ENCODE peak calls at places on chromosomes 12 and 14, in nine cellular contexts. O, Y, S, P, K, W, N, I and J are unnamed samples.

GRCh38 chr12:57771271-57771872 is 533 bp downstream of the METTL1 start:
- DNase-seq in N (peak; percentile 47), P (peak; percentile 85), I (peak; percentile 85), K (peak; percentile 89), O (peak; percentile 63), Y (peak; percentile 91), S (peak; percentile 91), W (peak; percentile 92), J (peak; percentile 96)

GRCh38 chr14:35682802-35683201 is 126.3 kb downstream of the RALGAPA1 start:
- DNase-seq in N (no peak), P (no peak), O (peak; percentile 27), K (no peak), I (no peak), Y (no peak), W (peak; percentile 63), S (no peak), J (no peak)

GRCh38 chr14:94331462-94331861 is 8.3 kb upstream of the SERPINA6 start:
- DNase-seq in P (no peak), O (no peak), I (no peak), S (no peak), W (no peak), N (no peak), K (no peak), Y (no peak), J (no peak)

GRCh38 chr12:105257321-105257728 is 21.4 kb upstream of the APPL2 start:
- DNase-seq in W (peak; percentile 86), S (no peak), K (no peak), N (peak; percentile 68), I (no peak), O (no peak), Y (peak; percentile 93), P (peak; percentile 81), J (no peak)

GRCh38 chr12:105337391-105337790 is 6.9 kb downstream of the C12orf75 start:
- DNase-seq in K (no peak), I (no peak), P (no peak), O (no peak), Y (no peak), W (no peak), N (no peak), S (no peak), J (no peak)

GRCh38 chr12:57518176-57518919 is 2.0 kb downstream of the DDIT3 start:
- DNase-seq in K (no peak), P (no peak), Y (peak; percentile 51), I (no peak), O (no peak), S (no peak), N (no peak), W (no peak), J (no peak)

GRCh38 chr14:73262427-73263183 is 25.3 kb downstream of the PAPLN start:
- DNase-seq in W (no peak), K (no peak), I (no peak), N (no peak), S (no peak), P (no peak), Y (no peak), O (no peak), J (no peak)

GRCh38 chr14:98136420-98136819 is 1135.6 kb downstream of the BCL11B start:
- DNase-seq in N (no peak), Y (no peak), S (peak; percentile 21), W (no peak), K (no peak), I (no peak), O (no peak), P (no peak), J (no peak)

GRCh38 chr14:73324536-73324932 is 87.2 kb downstream of the PAPLN start:
- DNase-seq in N (no peak), S (no peak), Y (no peak), O (no peak), I (no peak), K (no peak), W (no peak), P (peak; percentile 16), J (no peak)

GRCh38 chr12:109998241-109998903 is 858 bp upstream of the ANKRD13A start:
- DNase-seq in N (no peak), P (no peak), O (no peak), K (no peak), I (no peak), W (no peak), S (no peak), Y (no peak), J (no peak)

GRCh38 chr12:26238341-26239126 is 43.2 kb downstream of the SSPN start:
- DNase-seq in P (no peak), I (no peak), O (no peak), W (no peak), N (no peak), Y (peak; percentile 88), K (no peak), S (no peak), J (no peak)

GRCh38 chr12:77062846-77063461 is 2.4 kb downstream of the E2F7 start:
- DNase-seq in N (no peak), S (no peak), Y (peak; percentile 76), W (peak; percentile 90), I (no peak), P (peak; percentile 80), K (no peak), O (peak; percentile 80), J (no peak)

GRCh38 chr14:57480044-57480443 is 13.6 kb downstream of the CCDC198 start:
- DNase-seq in W (peak; percentile 9), I (no peak), P (no peak), N (no peak), K (no peak), Y (no peak), S (no peak), O (peak; percentile 20), J (no peak)

GRCh38 chr14:74908861-74909341 is 14.2 kb downstream of the RPS6KL1 start:
- DNase-seq in P (no peak), S (no peak), K (no peak), N (no peak), O (no peak), I (peak; percentile 45), Y (no peak), W (no peak), J (no peak)

GRCh38 chr12:7947011-7947410 is 11.0 kb upstream of the SLC2A3 start:
- DNase-seq in S (no peak), Y (no peak), N (no peak), W (no peak), O (no peak), I (no peak), K (no peak), P (no peak), J (no peak)

GRCh38 chr12:62908667-62909066 is 26.3 kb downstream of the PPM1H start:
- DNase-seq in O (no peak), Y (no peak), P (no peak), I (no peak), K (no peak), S (no peak), N (no peak), W (no peak), J (no peak)

GRCh38 chr14:68110989-68111704 is 291.6 kb downstream of the RAD51B start:
- DNase-seq in W (no peak), O (no peak), P (no peak), I (no peak), N (no peak), K (no peak), Y (no peak), S (no peak), J (no peak)

GRCh38 chr12:19546611-19547162 is 107.4 kb downstream of the AEBP2 start:
- DNase-seq in N (peak; percentile 73), O (no peak), I (peak; percentile 50), K (no peak), Y (peak; percentile 86), W (peak; percentile 58), P (peak; percentile 79), S (no peak), J (no peak)

GRCh38 chr14:95055318-95055717 is 102.0 kb downstream of the DICER1 start:
- DNase-seq in P (no peak), W (no peak), S (no peak), I (no peak), K (no peak), Y (no peak), N (no peak), O (no peak), J (no peak)

GRCh38 chr14:104799657-104800599 is 973 bp upstream of the ZBTB42 start:
- DNase-seq in W (peak; percentile 77), I (peak; percentile 61), O (no peak), P (peak; percentile 29), K (peak; percentile 64), S (peak; percentile 68), Y (peak; percentile 63), N (peak; percentile 45), J (peak; percentile 74)

GRCh38 chr14:33986804-33987203 is 35.9 kb upstream of the EGLN3 start:
- DNase-seq in K (no peak), N (peak; percentile 92), W (peak; percentile 90), I (no peak), S (no peak), P (peak; percentile 90), O (peak; percentile 89), Y (peak; percentile 58), J (no peak)

GRCh38 chr12:81257952-81258551 is 180.2 kb downstream of the ACSS3 start:
- DNase-seq in N (peak; percentile 26), P (peak; percentile 49), O (peak; percentile 32), K (no peak), Y (peak; percentile 68), W (peak; percentile 58), S (no peak), I (peak; percentile 32), J (peak; percentile 56)

GRCh38 chr14:95142208-95142607 is 15.1 kb downstream of the DICER1 start:
- DNase-seq in I (no peak), W (no peak), P (no peak), K (no peak), O (no peak), Y (no peak), S (no peak), N (no peak), J (no peak)

GRCh38 chr14:20530771-20531571 is 25.6 kb downstream of the RNASE10 start:
- DNase-seq in I (peak; percentile 39), S (peak; percentile 72), W (peak; percentile 75), K (peak; percentile 59), P (peak; percentile 67), Y (peak; percentile 76), O (peak; percentile 27), N (peak; percentile 58), J (peak; percentile 86)

GRCh38 chr12:98483621-98484455 is 31.6 kb upstream of the TMPO start:
- DNase-seq in P (no peak), Y (no peak), N (no peak), S (no peak), O (no peak), I (no peak), K (no peak), W (no peak), J (no peak)

GRCh38 chr12:88985631-88986030 is 366.7 kb downstream of the DUSP6 start:
- DNase-seq in O (no peak), P (no peak), S (no peak), K (no peak), N (no peak), W (peak; percentile 72), Y (peak; percentile 42), I (no peak), J (no peak)

GRCh38 chr12:59388176-59388575 is 207.7 kb upstream of the SLC16A7 start:
- DNase-seq in K (no peak), I (no peak), O (no peak), P (no peak), W (no peak), Y (no peak), S (no peak), N (no peak), J (no peak)

GRCh38 chr14:33430414-33430813 is 491.7 kb downstream of the NPAS3 start:
- DNase-seq in W (no peak), O (no peak), Y (no peak), I (no peak), K (no peak), P (no peak), S (no peak), N (no peak), J (no peak)

GRCh38 chr14:49621114-49621881 is 699 bp downstream of the MGAT2 start:
- DNase-seq in I (peak; percentile 52), Y (peak; percentile 42), S (peak; percentile 62), O (no peak), K (no peak), P (no peak), W (peak; percentile 60), N (no peak), J (peak; percentile 79)

GRCh38 chr12:118038122-118038521 is 21.6 kb downstream of the RFC5 start:
- DNase-seq in S (no peak), P (no peak), Y (no peak), W (no peak), K (no peak), O (no peak), N (no peak), I (no peak), J (no peak)

GRCh38 chr12:19771858-19772257 is 332.6 kb downstream of the AEBP2 start:
- DNase-seq in P (no peak), S (no peak), Y (peak; percentile 96), N (no peak), W (peak; percentile 76), O (peak; percentile 76), I (no peak), K (no peak), J (no peak)